ENCODE peak calls at places on chromosomes 2 and 18, in six cellular contexts. One of them, this sample, is unnamed.

GRCh38 chr2:138829326-138829725 is 49.1 kb upstream of the NXPH2 start:
- DNase-seq in cardiac fibroblast: peak; percentile 28
- DNase-seq in NCI-H345: peak; percentile 35
- DNase-seq in KBM-7: peak; percentile 50
- DNase-seq in GM23248: no peak
- DNase-seq in substantia nigra: peak; percentile 14
- DNase-seq in this sample: no peak

GRCh38 chr2:224359569-224359968 is 42.3 kb downstream of the FAM124B start:
- DNase-seq in cardiac fibroblast: peak; percentile 8
- DNase-seq in substantia nigra: no peak
- DNase-seq in GM23248: peak; percentile 33
- DNase-seq in KBM-7: peak; percentile 31
- DNase-seq in NCI-H345: no peak
- DNase-seq in this sample: no peak

GRCh38 chr18:46310258-46310657 is 206.1 kb downstream of the HAUS1 start:
- DNase-seq in NCI-H345: no peak
- DNase-seq in cardiac fibroblast: no peak
- DNase-seq in KBM-7: no peak
- DNase-seq in substantia nigra: no peak
- DNase-seq in GM23248: no peak
- DNase-seq in this sample: no peak

GRCh38 chr2:228688007-228688645 is 506.6 kb upstream of the SPHKAP start:
- DNase-seq in GM23248: peak; percentile 59
- DNase-seq in KBM-7: no peak
- DNase-seq in NCI-H345: peak; percentile 85
- DNase-seq in cardiac fibroblast: peak; percentile 58
- DNase-seq in substantia nigra: no peak
- DNase-seq in this sample: no peak

GRCh38 chr2:222358876-222359275 is 60.1 kb upstream of the PAX3 start:
- DNase-seq in NCI-H345: no peak
- DNase-seq in substantia nigra: no peak
- DNase-seq in KBM-7: peak; percentile 82
- DNase-seq in GM23248: no peak
- DNase-seq in cardiac fibroblast: peak; percentile 77
- DNase-seq in this sample: peak; percentile 80

GRCh38 chr2:70641263-70641784 is 87.7 kb upstream of the TGFA start:
- DNase-seq in substantia nigra: no peak
- DNase-seq in GM23248: peak; percentile 48
- DNase-seq in NCI-H345: no peak
- DNase-seq in cardiac fibroblast: no peak
- DNase-seq in KBM-7: no peak
- DNase-seq in this sample: no peak

GRCh38 chr2:127427376-127428056 is 9.3 kb downstream of the PROC start:
- DNase-seq in NCI-H345: no peak
- DNase-seq in GM23248: no peak
- DNase-seq in cardiac fibroblast: no peak
- DNase-seq in substantia nigra: no peak
- DNase-seq in KBM-7: no peak
- DNase-seq in this sample: no peak

GRCh38 chr2:46915281-46915810 is at the start of gene MCFD2:
- DNase-seq in GM23248: peak; percentile 72
- DNase-seq in NCI-H345: no peak
- DNase-seq in substantia nigra: no peak
- DNase-seq in KBM-7: peak; percentile 45
- DNase-seq in cardiac fibroblast: peak; percentile 46
- DNase-seq in this sample: peak; percentile 86

GRCh38 chr2:171316755-171317337 is 116.9 kb downstream of the METTL8 start:
- DNase-seq in KBM-7: no peak
- DNase-seq in substantia nigra: no peak
- DNase-seq in GM23248: no peak
- DNase-seq in cardiac fibroblast: no peak
- DNase-seq in NCI-H345: no peak
- DNase-seq in this sample: no peak

GRCh38 chr2:36358317-36358659 is 2.7 kb downstream of the CRIM1 start:
- DNase-seq in NCI-H345: no peak
- DNase-seq in KBM-7: no peak
- DNase-seq in substantia nigra: no peak
- DNase-seq in cardiac fibroblast: peak; percentile 79
- DNase-seq in GM23248: peak; percentile 81
- DNase-seq in this sample: no peak

GRCh38 chr2:150046211-150046610 is 441.3 kb downstream of the RND3 start:
- DNase-seq in NCI-H345: no peak
- DNase-seq in GM23248: peak; percentile 60
- DNase-seq in KBM-7: no peak
- DNase-seq in cardiac fibroblast: peak; percentile 20
- DNase-seq in substantia nigra: no peak
- DNase-seq in this sample: no peak

GRCh38 chr2:217941886-217942728 is 60.7 kb downstream of the TNS1 start:
- DNase-seq in GM23248: no peak
- DNase-seq in cardiac fibroblast: no peak
- DNase-seq in substantia nigra: no peak
- DNase-seq in NCI-H345: no peak
- DNase-seq in KBM-7: no peak
- DNase-seq in this sample: peak; percentile 81

GRCh38 chr18:36630917-36631316 is 197.9 kb downstream of the TPGS2 start:
- DNase-seq in KBM-7: no peak
- DNase-seq in GM23248: no peak
- DNase-seq in NCI-H345: no peak
- DNase-seq in substantia nigra: no peak
- DNase-seq in cardiac fibroblast: no peak
- DNase-seq in this sample: no peak

GRCh38 chr2:40087927-40088326 is 308.9 kb upstream of the THUMPD2 start:
- DNase-seq in KBM-7: no peak
- DNase-seq in GM23248: no peak
- DNase-seq in substantia nigra: no peak
- DNase-seq in NCI-H345: no peak
- DNase-seq in cardiac fibroblast: no peak
- DNase-seq in this sample: peak; percentile 58

GRCh38 chr18:64164883-64165282 is 16.0 kb upstream of the LINC00305 start:
- DNase-seq in KBM-7: no peak
- DNase-seq in substantia nigra: no peak
- DNase-seq in cardiac fibroblast: no peak
- DNase-seq in GM23248: no peak
- DNase-seq in NCI-H345: no peak
- DNase-seq in this sample: no peak

GRCh38 chr2:47653909-47654789 is 128.8 kb upstream of the MSH6 start:
- DNase-seq in NCI-H345: peak; percentile 61
- DNase-seq in GM23248: no peak
- DNase-seq in KBM-7: no peak
- DNase-seq in cardiac fibroblast: peak; percentile 49
- DNase-seq in substantia nigra: no peak
- DNase-seq in this sample: no peak

GRCh38 chr18:35511428-35511827 is 13.7 kb upstream of the INO80C start:
- DNase-seq in cardiac fibroblast: no peak
- DNase-seq in substantia nigra: no peak
- DNase-seq in KBM-7: no peak
- DNase-seq in GM23248: no peak
- DNase-seq in NCI-H345: no peak
- DNase-seq in this sample: no peak

GRCh38 chr2:235543126-235543750 is 49.4 kb downstream of the AGAP1 start:
- DNase-seq in GM23248: peak; percentile 77
- DNase-seq in substantia nigra: no peak
- DNase-seq in KBM-7: no peak
- DNase-seq in NCI-H345: no peak
- DNase-seq in cardiac fibroblast: no peak
- DNase-seq in this sample: peak; percentile 51

GRCh38 chr2:215461836-215462532 is 26.1 kb upstream of the FN1 start:
- DNase-seq in cardiac fibroblast: peak; percentile 55
- DNase-seq in substantia nigra: no peak
- DNase-seq in GM23248: peak; percentile 77
- DNase-seq in KBM-7: no peak
- DNase-seq in NCI-H345: no peak
- DNase-seq in this sample: no peak

GRCh38 chr2:45652090-45653050 is 895 bp downstream of the PRKCE start:
- DNase-seq in NCI-H345: peak; percentile 34
- DNase-seq in KBM-7: peak; percentile 69
- DNase-seq in substantia nigra: peak; percentile 14
- DNase-seq in cardiac fibroblast: peak; percentile 68
- DNase-seq in GM23248: peak; percentile 75
- DNase-seq in this sample: peak; percentile 83

GRCh38 chr18:8705280-8705940 is at the start of gene MTCL1:
- DNase-seq in cardiac fibroblast: peak; percentile 67
- DNase-seq in KBM-7: peak; percentile 45
- DNase-seq in GM23248: peak; percentile 85
- DNase-seq in NCI-H345: peak; percentile 87
- DNase-seq in substantia nigra: peak; percentile 58
- DNase-seq in this sample: no peak

GRCh38 chr18:79378416-79379250 is 17.1 kb upstream of the NFATC1 start:
- DNase-seq in NCI-H345: no peak
- DNase-seq in substantia nigra: peak; percentile 80
- DNase-seq in cardiac fibroblast: peak; percentile 77
- DNase-seq in KBM-7: peak; percentile 78
- DNase-seq in GM23248: peak; percentile 87
- DNase-seq in this sample: peak; percentile 95

GRCh38 chr2:131076707-131077106 is 16.6 kb downstream of the FAM168B start:
- DNase-seq in NCI-H345: no peak
- DNase-seq in KBM-7: no peak
- DNase-seq in substantia nigra: no peak
- DNase-seq in cardiac fibroblast: peak; percentile 71
- DNase-seq in GM23248: no peak
- DNase-seq in this sample: no peak

GRCh38 chr2:124836415-124836814 is 811.3 kb downstream of the CNTNAP5 start:
- DNase-seq in GM23248: no peak
- DNase-seq in NCI-H345: no peak
- DNase-seq in KBM-7: no peak
- DNase-seq in cardiac fibroblast: peak; percentile 63
- DNase-seq in substantia nigra: no peak
- DNase-seq in this sample: no peak

GRCh38 chr2:30336978-30337841 is 105.9 kb downstream of the LBH start:
- DNase-seq in cardiac fibroblast: no peak
- DNase-seq in substantia nigra: no peak
- DNase-seq in KBM-7: peak; percentile 67
- DNase-seq in GM23248: no peak
- DNase-seq in NCI-H345: no peak
- DNase-seq in this sample: no peak

GRCh38 chr2:10584843-10585475 is 104.8 kb downstream of the NOL10 start:
- DNase-seq in substantia nigra: no peak
- DNase-seq in GM23248: peak; percentile 91
- DNase-seq in cardiac fibroblast: peak; percentile 73
- DNase-seq in KBM-7: no peak
- DNase-seq in NCI-H345: no peak
- DNase-seq in this sample: no peak

GRCh38 chr2:141331127-141331526 is 799.7 kb downstream of the LRP1B start:
- DNase-seq in GM23248: peak; percentile 78
- DNase-seq in KBM-7: no peak
- DNase-seq in cardiac fibroblast: peak; percentile 70
- DNase-seq in NCI-H345: no peak
- DNase-seq in substantia nigra: no peak
- DNase-seq in this sample: no peak